ENCODE peak calls at places on chromosomes 16 and 17, in five cellular contexts. T is body of pancreas, E is uterus, Z is tibial nerve, J is K562. W is an unnamed sample.

GRCh38 chr17:16287563-16288027 is 65.7 kb downstream of the CENPV start:
- DNase-seq in T (peak; percentile 20), E (peak; percentile 23), Z (peak; percentile 6), J (peak; percentile 68), W (no peak)

GRCh38 chr16:17369441-17369951 is 101.3 kb downstream of the XYLT1 start:
- DNase-seq in T (peak; percentile 69), E (peak; percentile 35), Z (peak; percentile 36), J (no peak), W (peak; percentile 83)

GRCh38 chr17:320809-321385 is 31.7 kb downstream of the RPH3AL start:
- DNase-seq in T (no peak), E (no peak), Z (no peak), J (no peak), W (no peak)

GRCh38 chr16:180101-180920 is at the start of gene HBQ1:
- DNase-seq in T (no peak), E (no peak), Z (no peak), J (peak; percentile 85), W (no peak)

GRCh38 chr16:72999541-73000019 is 48.3 kb downstream of the ZFHX3 start:
- DNase-seq in T (no peak), E (no peak), Z (no peak), J (no peak), W (no peak)

GRCh38 chr17:9256944-9257629 is 235.8 kb downstream of the NTN1 start:
- DNase-seq in T (no peak), E (no peak), Z (no peak), J (no peak), W (no peak)

GRCh38 chr16:10114411-10114810 is 67.8 kb downstream of the GRIN2A start:
- DNase-seq in T (peak; percentile 24), E (peak; percentile 53), Z (no peak), J (no peak), W (no peak)

GRCh38 chr16:9557266-9557665 is 465.8 kb downstream of the HAPSTR1 start:
- DNase-seq in T (no peak), E (no peak), Z (no peak), J (no peak), W (no peak)

GRCh38 chr16:78161023-78161729 is 61.7 kb downstream of the WWOX start:
- DNase-seq in T (no peak), E (no peak), Z (no peak), J (no peak), W (no peak)

GRCh38 chr17:34633351-34633750 is 54.0 kb downstream of the TMEM132E start:
- DNase-seq in T (no peak), E (no peak), Z (no peak), J (no peak), W (no peak)

GRCh38 chr17:19313746-19314651 is 48.5 kb downstream of the B9D1 start:
- DNase-seq in T (no peak), E (no peak), Z (no peak), J (peak; percentile 24), W (no peak)

GRCh38 chr16:65916995-65917394 is 449.5 kb upstream of the CDH5 start:
- DNase-seq in T (no peak), E (no peak), Z (no peak), J (no peak), W (no peak)

GRCh38 chr16:31120129-31120528 is 2.7 kb downstream of the KAT8 start:
- DNase-seq in T (no peak), E (no peak), Z (no peak), J (no peak), W (no peak)

GRCh38 chr17:40852378-40852777 is 14.6 kb downstream of the KRT12 start:
- DNase-seq in T (no peak), E (no peak), Z (no peak), J (peak; percentile 31), W (no peak)

GRCh38 chr17:7590743-7591142 is 849 bp upstream of the SOX15 start:
- DNase-seq in T (no peak), E (no peak), Z (no peak), J (no peak), W (no peak)

GRCh38 chr17:59723607-59724006 is 16.2 kb downstream of the VMP1 start:
- DNase-seq in T (no peak), E (no peak), Z (no peak), J (no peak), W (no peak)

GRCh38 chr16:81601008-81601428 is 156.4 kb downstream of the CMIP start:
- DNase-seq in T (no peak), E (no peak), Z (no peak), J (no peak), W (no peak)

GRCh38 chr16:57314161-57314785 is 29.8 kb upstream of the PLLP start:
- DNase-seq in T (no peak), E (no peak), Z (no peak), J (no peak), W (no peak)

GRCh38 chr16:67301080-67301757 is 21.9 kb downstream of the PLEKHG4 start:
- DNase-seq in T (no peak), E (peak; percentile 61), Z (peak; percentile 70), J (no peak), W (no peak)

GRCh38 chr17:57207396-57207795 is 48.9 kb upstream of the MSI2 start:
- DNase-seq in T (no peak), E (no peak), Z (no peak), J (no peak), W (no peak)

GRCh38 chr16:67396159-67396774 is 3.0 kb upstream of the TPPP3 start:
- DNase-seq in T (peak; percentile 97), E (peak; percentile 79), Z (peak; percentile 58), J (peak; percentile 94), W (no peak)

GRCh38 chr17:17682293-17682736 is 1.1 kb downstream of the RAI1 start:
- DNase-seq in T (peak; percentile 52), E (peak; percentile 53), Z (no peak), J (peak; percentile 55), W (peak; percentile 71)

GRCh38 chr16:11256657-11257130 is 690 bp upstream of the SOCS1 start:
- DNase-seq in T (peak; percentile 59), E (no peak), Z (peak; percentile 44), J (peak; percentile 67), W (peak; percentile 51)

GRCh38 chr17:59155439-59156177 is at the start of gene PRR11:
- DNase-seq in T (peak; percentile 99), E (no peak), Z (peak; percentile 97), J (peak; percentile 98), W (peak; percentile 98)

GRCh38 chr16:24046442-24046841 is 209.7 kb upstream of the CACNG3 start:
- DNase-seq in T (no peak), E (no peak), Z (no peak), J (no peak), W (no peak)
- TF ChIP-seq POLR2A in T (no peak), E (no peak), Z (no peak), J (no peak), W (no peak)

GRCh38 chr16:87778476-87778829 is 12.7 kb upstream of the KLHDC4 start:
- DNase-seq in T (no peak), E (no peak), Z (no peak), J (no peak), W (no peak)
- H3K4me1 ChIP-seq in T (peaks cover 18% of the 10 kb centered on the region), E (no peaks in the 10 kb centered on the region), Z (no peaks in the 10 kb centered on the region), J (peaks cover 48% of the 10 kb centered on the region), W (peaks cover 22% of the 10 kb centered on the region)

GRCh38 chr17:80992948-80993624 is 1.4 kb downstream of the CHMP6 start:
- DNase-seq in T (no peak), E (no peak), Z (no peak), J (no peak), W (no peak)

GRCh38 chr17:80990921-80991644 is 558 bp upstream of the CHMP6 start:
- DNase-seq in T (no peak), E (no peak), Z (no peak), J (no peak), W (peak; percentile 50)

GRCh38 chr17:80992077-80992947 is 671 bp downstream of the CHMP6 start:
- DNase-seq in T (no peak), E (no peak), Z (no peak), J (no peak), W (no peak)

GRCh38 chr17:80989586-80989913 is 2.1 kb upstream of the CHMP6 start:
- DNase-seq in T (no peak), E (no peak), Z (no peak), J (no peak), W (no peak)

GRCh38 chr17:80991645-80992076 is at the start of gene CHMP6:
- DNase-seq in T (peak; percentile 76), E (peak; percentile 72), Z (peak; percentile 62), J (peak; percentile 86), W (peak; percentile 84)
- TF ChIP-seq POLR2A in T (peak; percentile 34), E (peak; percentile 40), Z (no peak), J (no peak), W (peak; percentile 31)

DNA sequence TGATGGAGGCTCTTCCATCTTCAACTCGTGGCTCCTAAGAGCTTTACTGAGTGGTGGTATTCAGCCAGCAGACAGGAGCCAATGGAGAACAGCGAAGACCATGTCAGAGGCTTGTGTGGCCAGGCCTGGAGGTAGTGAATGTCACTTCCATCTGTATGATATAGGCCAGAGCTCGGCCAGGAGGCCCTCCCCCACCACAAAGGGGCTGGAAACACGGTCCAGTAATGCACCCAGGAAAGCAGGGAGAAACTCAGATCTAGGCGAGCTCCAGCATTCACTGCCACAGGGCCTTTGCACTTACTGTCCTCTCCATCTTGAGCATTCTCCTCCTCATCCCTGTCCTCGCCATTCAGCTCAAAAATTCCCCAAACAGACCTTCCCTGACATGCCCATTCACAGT is 555.3 kb upstream of the C16orf82 start:
- DNase-seq in T (no peak), E (no peak), Z (no peak), J (no peak), W (no peak)
- H3K4me1 ChIP-seq in T (no peaks in the 10 kb centered on the region), E (no peaks in the 10 kb centered on the region), Z (no peaks in the 10 kb centered on the region), J (no peaks in the 10 kb centered on the region), W (no peaks in the 10 kb centered on the region)

DNA sequence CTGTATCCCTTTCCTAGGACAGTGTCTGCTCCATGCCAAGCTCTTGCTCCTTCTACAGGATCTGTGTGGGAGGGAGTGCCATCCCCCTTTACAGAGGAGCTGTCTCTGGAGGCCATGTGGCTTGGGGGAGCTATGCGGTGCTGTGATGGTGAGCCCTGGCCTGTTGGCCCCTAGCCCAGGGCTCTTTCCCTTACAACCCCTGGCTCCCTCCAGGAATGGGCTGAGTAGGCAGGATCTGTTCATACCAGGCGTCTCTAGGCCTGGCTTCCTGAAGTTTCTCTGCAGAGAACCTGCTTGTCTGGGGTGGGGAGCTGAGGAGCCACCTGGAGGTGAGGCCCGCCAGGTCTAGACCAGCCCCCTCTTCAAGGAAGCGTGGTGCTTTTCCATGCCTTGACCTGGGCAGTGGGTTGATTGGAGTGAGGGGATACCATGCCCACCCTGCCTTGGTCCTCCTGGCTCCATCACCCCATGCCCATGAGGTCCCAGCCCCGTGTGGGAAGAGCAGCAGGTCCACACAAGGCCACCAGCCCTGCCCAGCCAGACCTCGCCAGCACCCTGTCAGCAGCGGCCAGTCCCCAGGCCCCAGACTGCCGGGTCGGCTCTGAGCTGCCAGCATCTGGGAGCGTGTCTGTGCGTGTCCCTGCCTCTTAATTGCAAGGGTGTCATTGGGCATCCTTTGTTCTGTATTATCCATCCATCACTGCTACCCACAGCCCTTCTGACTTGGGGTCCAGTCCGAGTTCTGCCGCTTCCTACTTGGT is 14.7 kb downstream of the LLGL2 start:
- DNase-seq in T (no peak), E (no peak), Z (no peak), J (no peak), W (no peak)
- TF ChIP-seq POLR2A in T (no peak), E (no peak), Z (no peak), J (no peak), W (no peak)

GRCh38 chr17:42316755-42317154 is 28.5 kb downstream of the STAT5A start:
- DNase-seq in T (no peak), E (no peak), Z (no peak), J (no peak), W (no peak)
- H3K4me1 ChIP-seq in T (peaks cover 23% of the 10 kb centered on the region), E (peaks cover 9% of the 10 kb centered on the region), Z (peaks cover 11% of the 10 kb centered on the region), J (peaks cover 87% of the 10 kb centered on the region), W (peaks cover 12% of the 10 kb centered on the region)

W was measured in Peyer's patch.